ENCODE peak calls at places on chromosomes 3 and 15, in six cellular contexts. S is astrocyte of the spinal cord, W is GM23248, G is upper lobe of right lung, K is mesenchymal stem cell, A is suprapubic skin. T is an unnamed sample.

GRCh38 chr3:171508206-171508605 is 48.0 kb upstream of the TNIK start:
- DNase-seq in W (no peak), G (no peak), S (no peak), K (no peak), A (no peak), T (peak)

GRCh38 chr3:16319307-16319706 is 54.3 kb downstream of the OXNAD1 start:
- DNase-seq in G (no peak), W (no peak), K (no peak), A (no peak), S (no peak), T (no peak)

GRCh38 chr3:13815088-13815683 is 64.7 kb downstream of the WNT7A start:
- DNase-seq in G (no peak), K (no peak), A (no peak), S (no peak), W (no peak), T (no peak)

GRCh38 chr3:56917740-56918568 is 116.2 kb upstream of the ARHGEF3 start:
- DNase-seq in S (no peak), W (no peak), G (no peak), A (no peak), K (no peak), T (no peak)

GRCh38 chr3:32412887-32413286 is 21.2 kb downstream of the CMTM7 start:
- DNase-seq in A (no peak), W (no peak), G (no peak), S (no peak), K (no peak), T (no peak)

GRCh38 chr15:78164010-78164409 is 14.8 kb downstream of the IDH3A start:
- DNase-seq in K (no peak), A (no peak), G (no peak), W (no peak), S (no peak), T (no peak)

GRCh38 chr15:81000144-81000625 is 538 bp upstream of the TLNRD1 start:
- DNase-seq in G (no peak), K (no peak), W (peak), A (no peak), S (no peak), T (no peak)

GRCh38 chr15:67413770-67414429 is 107.0 kb upstream of the C15orf61 start:
- DNase-seq in A (no peak), K (peak), G (no peak), W (peak), S (peak), T (peak)

GRCh38 chr15:51828621-51829359 is 663 bp upstream of the TMOD3 start:
- DNase-seq in W (no peak), K (no peak), A (no peak), S (no peak), G (no peak), T (no peak)

GRCh38 chr3:9883676-9884554 is 3.9 kb upstream of the CIDEC start:
- DNase-seq in G (no peak), S (peak), W (peak), A (no peak), K (peak), T (peak)

GRCh38 chr15:25787381-25787780 is 75.7 kb downstream of the ATP10A start:
- DNase-seq in G (no peak), K (peak), A (peak), W (peak), S (no peak), T (no peak)

GRCh38 chr3:52196977-52197376 is 983 bp upstream of the ALAS1 start:
- DNase-seq in S (no peak), A (no peak), W (no peak), G (peak), K (no peak), T (no peak)

GRCh38 chr3:112302881-112303761 is 9.1 kb upstream of the SLC9C1 start:
- DNase-seq in G (no peak), W (peak), K (peak), S (no peak), A (no peak), T (no peak)
- H3K4me3 ChIP-seq in G (peak), W (peak), K (peak), S (peak), A (peak), T (peak)

DNA sequence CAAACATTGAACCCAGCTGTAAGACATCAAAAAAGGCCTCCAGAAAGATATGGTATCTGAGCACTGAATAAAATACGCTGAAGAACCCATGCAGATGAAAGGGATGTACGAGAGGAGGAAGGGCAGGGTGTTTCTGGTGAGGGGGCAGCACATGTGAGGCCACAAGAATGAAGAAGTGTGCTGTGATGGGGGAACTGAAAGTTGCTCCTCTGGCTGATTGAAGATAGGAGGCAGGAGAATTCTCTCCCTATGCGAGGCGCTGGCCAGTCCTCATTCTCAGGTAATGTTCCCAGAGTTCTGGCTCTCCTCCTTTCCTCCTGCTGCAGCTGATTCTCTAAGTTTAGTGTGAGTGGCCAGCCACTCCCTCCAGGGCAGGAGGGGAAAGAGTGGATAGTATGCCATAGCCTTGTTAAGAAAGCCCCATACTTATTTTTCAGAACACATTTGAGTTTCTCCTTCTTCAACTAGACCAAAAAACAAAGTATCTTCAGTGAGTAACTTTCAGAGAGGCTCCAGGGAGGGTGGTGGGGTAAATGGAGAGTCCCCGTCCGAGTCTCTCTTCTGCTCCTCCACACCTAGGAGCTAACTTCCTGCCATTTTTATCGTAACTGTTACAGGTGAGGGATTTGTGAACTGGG is 26.9 kb upstream of the MYO1E start:
- DNase-seq in K (no peak), A (no peak), G (no peak), S (no peak), W (no peak), T (no peak)
- H3K4me3 ChIP-seq in K (no peak), A (no peak), G (no peak), S (no peak), W (no peak), T (no peak)

DNA sequence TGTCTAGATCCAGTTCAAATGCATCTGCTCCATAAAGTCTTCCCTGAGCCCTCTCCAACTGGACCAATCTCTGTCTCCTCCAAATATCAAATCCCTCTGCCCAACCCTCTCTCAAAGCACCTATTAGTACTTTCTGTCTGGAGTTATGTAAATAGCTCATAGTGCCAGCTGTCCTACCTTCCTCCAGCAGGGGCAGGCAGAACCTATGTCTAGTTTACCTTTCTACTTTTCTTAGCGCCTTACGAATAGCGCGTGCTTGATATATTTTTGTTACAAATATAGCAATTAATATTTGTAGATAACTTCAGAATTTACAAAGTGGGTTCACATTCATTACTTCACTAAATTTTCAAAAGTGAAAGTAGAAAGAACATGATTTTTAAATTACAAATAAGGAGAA is 14.0 kb upstream of the CCDC80 start:
- DNase-seq in G (no peak), K (no peak), W (peak), S (peak), A (no peak), T (no peak)
- H3K4me3 ChIP-seq in G (no peak), K (no peak), W (no peak), S (no peak), A (no peak), T (no peak)

GRCh38 chr3:43105224-43105596 is 669 bp downstream of the POMGNT2 start:
- DNase-seq in A (no peak), K (no peak), G (peak), S (no peak), W (peak), T (no peak)
- H3K4me3 ChIP-seq in A (peak), K (peak), G (peak), S (peak), W (peak), T (peak)

GRCh38 chr3:128076465-128076782 is 24.2 kb downstream of the SEC61A1 start:
- DNase-seq in S (no peak), A (peak), G (peak), K (no peak), W (no peak), T (no peak)

GRCh38 chr3:128075516-128076464 is 23.6 kb downstream of the SEC61A1 start:
- DNase-seq in A (peak), K (peak), S (peak), W (peak), G (peak), T (peak)

GRCh38 chr3:128074851-128075515 is 22.7 kb downstream of the SEC61A1 start:
- DNase-seq in W (peak), A (peak), G (no peak), S (no peak), K (peak), T (no peak)

GRCh38 chr3:128078875-128079274 is 26.6 kb downstream of the SEC61A1 start:
- DNase-seq in W (no peak), S (no peak), A (no peak), G (peak), K (no peak), T (no peak)

DNA sequence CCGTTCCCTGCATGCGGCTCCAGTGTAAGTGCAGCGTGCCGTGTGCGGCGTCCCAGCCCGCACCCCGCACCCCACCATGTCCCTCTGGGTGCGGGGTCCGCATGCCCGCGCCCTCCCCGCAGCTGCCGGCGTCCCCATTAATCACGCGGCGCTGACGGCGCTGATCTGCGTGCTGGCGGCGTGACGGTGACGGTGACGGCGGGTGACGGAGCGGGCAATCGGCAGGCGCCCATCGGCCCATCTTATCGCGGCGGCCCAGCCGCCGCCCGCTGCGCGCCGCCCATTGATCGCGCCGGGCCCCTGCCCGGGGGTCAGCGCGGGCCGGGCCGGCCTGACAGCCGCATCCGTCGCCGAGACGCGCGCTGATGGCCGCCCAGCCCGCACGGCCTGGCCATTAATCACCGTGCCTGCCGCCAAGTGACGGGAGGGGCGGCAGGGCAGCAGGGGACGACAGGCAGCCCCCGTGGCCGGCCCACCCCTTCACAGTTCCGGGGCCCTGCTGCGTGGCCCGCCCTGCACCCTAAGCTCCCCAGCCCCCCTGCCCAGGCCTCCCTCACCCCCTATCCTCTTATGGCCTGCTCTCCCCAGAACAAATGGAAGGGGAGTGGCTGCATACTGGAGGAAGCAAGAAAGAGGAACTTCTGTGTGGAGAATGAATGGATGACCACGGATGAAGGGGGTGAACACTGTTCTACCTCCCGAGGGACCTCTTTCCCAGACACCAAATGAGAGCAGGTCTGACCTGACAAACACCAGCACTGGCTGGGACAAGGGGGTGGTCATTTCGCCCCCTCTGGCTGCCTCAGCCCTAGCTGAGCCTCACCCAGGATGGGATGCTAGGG is 24.8 kb downstream of the SEC61A1 start:
- DNase-seq in S (no peak), A (peak), W (peak), K (peak), G (peak), T (no peak)
- H3K4me3 ChIP-seq in S (no peak), A (peak), W (peak), K (peak), G (peak), T (peak)

GRCh38 chr15:65420975-65421359 is 1.8 kb downstream of the IGDCC4 start:
- DNase-seq in S (no peak), K (no peak), W (no peak), G (no peak), A (no peak), T (no peak)

GRCh38 chr15:65424683-65425082 is 1.9 kb upstream of the IGDCC4 start:
- DNase-seq in G (no peak), S (no peak), K (no peak), A (no peak), W (no peak), T (no peak)

GRCh38 chr15:65423977-65424679 is 1.4 kb upstream of the IGDCC4 start:
- DNase-seq in S (peak), A (no peak), K (peak), G (no peak), W (peak), T (no peak)

GRCh38 chr15:65421360-65422215 is 1.2 kb downstream of the IGDCC4 start:
- DNase-seq in W (peak), A (peak), K (peak), G (no peak), S (peak), T (no peak)

DNA sequence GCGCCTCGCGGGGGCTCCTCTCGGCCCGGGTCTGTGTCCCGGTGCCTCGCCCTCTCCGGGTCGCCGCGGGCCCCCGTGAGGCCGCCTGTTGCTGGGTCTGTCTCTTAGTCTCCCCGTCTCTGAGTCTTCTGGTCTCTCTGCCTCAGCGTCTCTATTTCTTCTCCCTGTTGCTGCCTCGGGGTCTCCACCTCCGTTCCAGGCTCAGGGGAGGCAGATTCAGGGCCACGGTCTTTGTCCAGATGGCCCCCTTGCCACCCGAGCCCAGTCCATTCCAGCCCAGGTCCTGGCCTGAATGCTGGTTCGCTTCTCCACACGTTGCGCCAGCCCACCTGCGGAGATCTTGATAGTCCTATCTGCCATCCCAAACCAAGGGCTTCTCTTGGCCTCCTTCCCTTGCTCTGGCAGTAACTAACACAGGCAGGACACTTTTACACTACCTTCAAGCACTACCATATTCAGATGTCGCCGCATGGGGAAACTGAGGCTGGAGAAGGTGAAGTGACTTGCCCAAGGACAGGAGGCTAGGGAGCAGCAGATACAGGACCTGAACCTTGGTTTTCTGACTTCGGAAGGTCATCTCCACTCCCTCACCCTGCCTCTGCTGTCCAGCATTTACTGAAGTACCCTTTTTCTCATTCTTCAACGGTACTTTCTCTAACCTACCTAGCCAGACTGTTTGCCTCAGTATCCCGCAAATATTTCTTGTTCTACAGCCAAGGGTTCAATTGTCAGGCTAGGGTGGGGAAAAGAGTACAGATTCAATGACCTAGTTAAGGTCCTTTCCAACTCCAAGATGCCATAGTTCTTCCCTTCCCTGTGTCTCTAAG is 616 bp upstream of the IGDCC4 start:
- DNase-seq in S (no peak), G (peak), A (no peak), W (no peak), K (peak), T (no peak)
- H3K4me3 ChIP-seq in S (peak), G (no peak), A (peak), W (no peak), K (peak), T (peak)

DNA sequence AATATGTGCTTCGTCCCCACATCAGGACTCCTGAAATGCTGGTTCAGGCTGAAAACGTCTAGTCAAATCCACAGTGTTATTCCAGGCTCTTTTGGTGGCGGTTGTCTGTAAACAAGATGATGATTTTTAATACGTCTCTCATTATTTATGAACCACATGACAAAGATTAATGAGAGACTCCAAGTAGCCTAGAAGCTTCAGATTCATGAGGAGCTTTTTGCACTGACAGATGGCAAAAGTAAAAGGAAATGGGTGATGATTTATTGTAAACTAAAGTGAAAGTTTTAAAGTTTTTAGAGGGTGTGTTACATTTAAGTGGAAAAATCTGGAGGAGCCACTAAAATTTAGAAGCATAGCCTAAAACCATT is 77.0 kb downstream of the BBX start:
- DNase-seq in W (no peak), S (peak), G (no peak), K (no peak), A (no peak), T (no peak)
- H3K4me3 ChIP-seq in W (peak), S (peak), G (peak), K (no peak), A (peak), T (peak)

GRCh38 chr15:93035953-93036810 is 52.8 kb downstream of the RGMA start:
- DNase-seq in G (peak), K (peak), S (no peak), A (peak), W (peak), T (no peak)
- H3K4me3 ChIP-seq in G (no peak), K (no peak), S (no peak), A (no peak), W (no peak), T (no peak)

T was measured in brain microvascular endothelial cell.